ENCODE peak calls at places on chromosomes 13 and 19, in nine cellular contexts. One of them, this sample, is unnamed.

GRCh38 chr13:59641261-59641660 is 522.5 kb downstream of the DIAPH3 start:
- DNase-seq in stimulated activated CD4-positive, alpha-beta T cell treated with anti-CD3 and anti-CD28 coated beads, Interleukin-2, amount 100 ng/mL, for 48 hours: no peak
- DNase-seq in left cardiac atrium: no peak
- DNase-seq in Calu3: no peak
- DNase-seq in stimulated activated CD8-positive, alpha-beta memory T cell treated with anti-CD3 and anti-CD28 coated beads, Interleukin-12 subunit alpha, Interleukin-12 subunit beta, amount 100 ng/mL, for 1 hour: no peak
- DNase-seq in cardiac fibroblast: no peak
- DNase-seq in activated naive CD4-positive, alpha-beta T cell: no peak
- DNase-seq in activated gamma-delta T cell treated with anti-CD3 and anti-CD28 coated beads, Interleukin-2, amount 50 U/mL, for 16 hours: no peak
- DNase-seq in CD8-positive, alpha-beta memory T cell: no peak
- DNase-seq in this sample: no peak

GRCh38 chr13:103101902-103102301 is 35.7 kb upstream of the SLC10A2 start:
- DNase-seq in stimulated activated CD4-positive, alpha-beta T cell treated with anti-CD3 and anti-CD28 coated beads, Interleukin-2, amount 100 ng/mL, for 48 hours: no peak
- DNase-seq in left cardiac atrium: no peak
- DNase-seq in Calu3: no peak
- DNase-seq in stimulated activated CD8-positive, alpha-beta memory T cell treated with anti-CD3 and anti-CD28 coated beads, Interleukin-12 subunit alpha, Interleukin-12 subunit beta, amount 100 ng/mL, for 1 hour: no peak
- DNase-seq in cardiac fibroblast: no peak
- DNase-seq in activated naive CD4-positive, alpha-beta T cell: no peak
- DNase-seq in activated gamma-delta T cell treated with anti-CD3 and anti-CD28 coated beads, Interleukin-2, amount 50 U/mL, for 16 hours: no peak
- DNase-seq in CD8-positive, alpha-beta memory T cell: no peak
- DNase-seq in this sample: no peak

GRCh38 chr13:58855283-58855682 is 1223.7 kb downstream of the PCDH17 start:
- DNase-seq in stimulated activated CD4-positive, alpha-beta T cell treated with anti-CD3 and anti-CD28 coated beads, Interleukin-2, amount 100 ng/mL, for 48 hours: no peak
- DNase-seq in left cardiac atrium: no peak
- DNase-seq in Calu3: no peak
- DNase-seq in stimulated activated CD8-positive, alpha-beta memory T cell treated with anti-CD3 and anti-CD28 coated beads, Interleukin-12 subunit alpha, Interleukin-12 subunit beta, amount 100 ng/mL, for 1 hour: no peak
- DNase-seq in cardiac fibroblast: peak
- DNase-seq in activated naive CD4-positive, alpha-beta T cell: no peak
- DNase-seq in activated gamma-delta T cell treated with anti-CD3 and anti-CD28 coated beads, Interleukin-2, amount 50 U/mL, for 16 hours: no peak
- DNase-seq in CD8-positive, alpha-beta memory T cell: no peak
- DNase-seq in this sample: peak

GRCh38 chr13:23828866-23829265 is 60.3 kb downstream of the MIPEP start:
- DNase-seq in stimulated activated CD4-positive, alpha-beta T cell treated with anti-CD3 and anti-CD28 coated beads, Interleukin-2, amount 100 ng/mL, for 48 hours: no peak
- DNase-seq in left cardiac atrium: no peak
- DNase-seq in Calu3: no peak
- DNase-seq in stimulated activated CD8-positive, alpha-beta memory T cell treated with anti-CD3 and anti-CD28 coated beads, Interleukin-12 subunit alpha, Interleukin-12 subunit beta, amount 100 ng/mL, for 1 hour: no peak
- DNase-seq in cardiac fibroblast: peak
- DNase-seq in activated naive CD4-positive, alpha-beta T cell: no peak
- DNase-seq in activated gamma-delta T cell treated with anti-CD3 and anti-CD28 coated beads, Interleukin-2, amount 50 U/mL, for 16 hours: no peak
- DNase-seq in CD8-positive, alpha-beta memory T cell: no peak
- DNase-seq in this sample: no peak

GRCh38 chr19:4516939-4517300 is 1.4 kb downstream of the PLIN4 start:
- DNase-seq in stimulated activated CD4-positive, alpha-beta T cell treated with anti-CD3 and anti-CD28 coated beads, Interleukin-2, amount 100 ng/mL, for 48 hours: no peak
- DNase-seq in left cardiac atrium: no peak
- DNase-seq in Calu3: no peak
- DNase-seq in stimulated activated CD8-positive, alpha-beta memory T cell treated with anti-CD3 and anti-CD28 coated beads, Interleukin-12 subunit alpha, Interleukin-12 subunit beta, amount 100 ng/mL, for 1 hour: no peak
- DNase-seq in cardiac fibroblast: no peak
- DNase-seq in activated naive CD4-positive, alpha-beta T cell: no peak
- DNase-seq in activated gamma-delta T cell treated with anti-CD3 and anti-CD28 coated beads, Interleukin-2, amount 50 U/mL, for 16 hours: no peak
- DNase-seq in CD8-positive, alpha-beta memory T cell: no peak
- DNase-seq in this sample: no peak

GRCh38 chr13:106033634-106034033 is 501.8 kb downstream of the EFNB2 start:
- DNase-seq in stimulated activated CD4-positive, alpha-beta T cell treated with anti-CD3 and anti-CD28 coated beads, Interleukin-2, amount 100 ng/mL, for 48 hours: no peak
- DNase-seq in left cardiac atrium: no peak
- DNase-seq in Calu3: no peak
- DNase-seq in stimulated activated CD8-positive, alpha-beta memory T cell treated with anti-CD3 and anti-CD28 coated beads, Interleukin-12 subunit alpha, Interleukin-12 subunit beta, amount 100 ng/mL, for 1 hour: no peak
- DNase-seq in cardiac fibroblast: peak
- DNase-seq in activated naive CD4-positive, alpha-beta T cell: no peak
- DNase-seq in activated gamma-delta T cell treated with anti-CD3 and anti-CD28 coated beads, Interleukin-2, amount 50 U/mL, for 16 hours: no peak
- DNase-seq in CD8-positive, alpha-beta memory T cell: no peak
- DNase-seq in this sample: peak

GRCh38 chr19:17944301-17944700 is 11.5 kb downstream of the CCDC124 start:
- DNase-seq in stimulated activated CD4-positive, alpha-beta T cell treated with anti-CD3 and anti-CD28 coated beads, Interleukin-2, amount 100 ng/mL, for 48 hours: no peak
- DNase-seq in left cardiac atrium: peak
- DNase-seq in Calu3: no peak
- DNase-seq in stimulated activated CD8-positive, alpha-beta memory T cell treated with anti-CD3 and anti-CD28 coated beads, Interleukin-12 subunit alpha, Interleukin-12 subunit beta, amount 100 ng/mL, for 1 hour: no peak
- DNase-seq in cardiac fibroblast: peak
- DNase-seq in activated naive CD4-positive, alpha-beta T cell: no peak
- DNase-seq in activated gamma-delta T cell treated with anti-CD3 and anti-CD28 coated beads, Interleukin-2, amount 50 U/mL, for 16 hours: no peak
- DNase-seq in CD8-positive, alpha-beta memory T cell: no peak
- DNase-seq in this sample: no peak

GRCh38 chr13:94464771-94465170 is 14.7 kb downstream of the DCT start:
- DNase-seq in stimulated activated CD4-positive, alpha-beta T cell treated with anti-CD3 and anti-CD28 coated beads, Interleukin-2, amount 100 ng/mL, for 48 hours: peak
- DNase-seq in left cardiac atrium: no peak
- DNase-seq in Calu3: no peak
- DNase-seq in stimulated activated CD8-positive, alpha-beta memory T cell treated with anti-CD3 and anti-CD28 coated beads, Interleukin-12 subunit alpha, Interleukin-12 subunit beta, amount 100 ng/mL, for 1 hour: no peak
- DNase-seq in cardiac fibroblast: no peak
- DNase-seq in activated naive CD4-positive, alpha-beta T cell: no peak
- DNase-seq in activated gamma-delta T cell treated with anti-CD3 and anti-CD28 coated beads, Interleukin-2, amount 50 U/mL, for 16 hours: no peak
- DNase-seq in CD8-positive, alpha-beta memory T cell: no peak
- DNase-seq in this sample: no peak

GRCh38 chr13:23488442-23488841 is 54.9 kb upstream of the SACS start:
- DNase-seq in stimulated activated CD4-positive, alpha-beta T cell treated with anti-CD3 and anti-CD28 coated beads, Interleukin-2, amount 100 ng/mL, for 48 hours: no peak
- DNase-seq in left cardiac atrium: no peak
- DNase-seq in Calu3: no peak
- DNase-seq in stimulated activated CD8-positive, alpha-beta memory T cell treated with anti-CD3 and anti-CD28 coated beads, Interleukin-12 subunit alpha, Interleukin-12 subunit beta, amount 100 ng/mL, for 1 hour: no peak
- DNase-seq in cardiac fibroblast: peak
- DNase-seq in activated naive CD4-positive, alpha-beta T cell: no peak
- DNase-seq in activated gamma-delta T cell treated with anti-CD3 and anti-CD28 coated beads, Interleukin-2, amount 50 U/mL, for 16 hours: no peak
- DNase-seq in CD8-positive, alpha-beta memory T cell: no peak
- DNase-seq in this sample: peak

GRCh38 chr19:30165228-30165813 is 206.9 kb upstream of the ZNF536 start:
- DNase-seq in stimulated activated CD4-positive, alpha-beta T cell treated with anti-CD3 and anti-CD28 coated beads, Interleukin-2, amount 100 ng/mL, for 48 hours: no peak
- DNase-seq in left cardiac atrium: no peak
- DNase-seq in Calu3: no peak
- DNase-seq in stimulated activated CD8-positive, alpha-beta memory T cell treated with anti-CD3 and anti-CD28 coated beads, Interleukin-12 subunit alpha, Interleukin-12 subunit beta, amount 100 ng/mL, for 1 hour: no peak
- DNase-seq in cardiac fibroblast: no peak
- DNase-seq in activated naive CD4-positive, alpha-beta T cell: no peak
- DNase-seq in activated gamma-delta T cell treated with anti-CD3 and anti-CD28 coated beads, Interleukin-2, amount 50 U/mL, for 16 hours: no peak
- DNase-seq in CD8-positive, alpha-beta memory T cell: no peak
- DNase-seq in this sample: no peak

GRCh38 chr13:73729046-73729445 is 405.2 kb downstream of the KLF12 start:
- DNase-seq in stimulated activated CD4-positive, alpha-beta T cell treated with anti-CD3 and anti-CD28 coated beads, Interleukin-2, amount 100 ng/mL, for 48 hours: no peak
- DNase-seq in left cardiac atrium: no peak
- DNase-seq in Calu3: no peak
- DNase-seq in stimulated activated CD8-positive, alpha-beta memory T cell treated with anti-CD3 and anti-CD28 coated beads, Interleukin-12 subunit alpha, Interleukin-12 subunit beta, amount 100 ng/mL, for 1 hour: no peak
- DNase-seq in cardiac fibroblast: no peak
- DNase-seq in activated naive CD4-positive, alpha-beta T cell: no peak
- DNase-seq in activated gamma-delta T cell treated with anti-CD3 and anti-CD28 coated beads, Interleukin-2, amount 50 U/mL, for 16 hours: no peak
- DNase-seq in CD8-positive, alpha-beta memory T cell: no peak
- DNase-seq in this sample: no peak

GRCh38 chr19:49468746-49469447 is 5.1 kb upstream of the FLT3LG start:
- DNase-seq in stimulated activated CD4-positive, alpha-beta T cell treated with anti-CD3 and anti-CD28 coated beads, Interleukin-2, amount 100 ng/mL, for 48 hours: no peak
- DNase-seq in left cardiac atrium: peak
- DNase-seq in Calu3: peak
- DNase-seq in stimulated activated CD8-positive, alpha-beta memory T cell treated with anti-CD3 and anti-CD28 coated beads, Interleukin-12 subunit alpha, Interleukin-12 subunit beta, amount 100 ng/mL, for 1 hour: peak
- DNase-seq in cardiac fibroblast: peak
- DNase-seq in activated naive CD4-positive, alpha-beta T cell: peak
- DNase-seq in activated gamma-delta T cell treated with anti-CD3 and anti-CD28 coated beads, Interleukin-2, amount 50 U/mL, for 16 hours: peak
- DNase-seq in CD8-positive, alpha-beta memory T cell: peak
- DNase-seq in this sample: no peak

GRCh38 chr19:4467835-4468234 is 4.3 kb upstream of the HDGFL2 start:
- DNase-seq in stimulated activated CD4-positive, alpha-beta T cell treated with anti-CD3 and anti-CD28 coated beads, Interleukin-2, amount 100 ng/mL, for 48 hours: no peak
- DNase-seq in left cardiac atrium: no peak
- DNase-seq in Calu3: no peak
- DNase-seq in stimulated activated CD8-positive, alpha-beta memory T cell treated with anti-CD3 and anti-CD28 coated beads, Interleukin-12 subunit alpha, Interleukin-12 subunit beta, amount 100 ng/mL, for 1 hour: no peak
- DNase-seq in cardiac fibroblast: no peak
- DNase-seq in activated naive CD4-positive, alpha-beta T cell: no peak
- DNase-seq in activated gamma-delta T cell treated with anti-CD3 and anti-CD28 coated beads, Interleukin-2, amount 50 U/mL, for 16 hours: no peak
- DNase-seq in CD8-positive, alpha-beta memory T cell: no peak
- DNase-seq in this sample: no peak

GRCh38 chr19:4172861-4173473 is 9.4 kb downstream of the SIRT6 start:
- DNase-seq in stimulated activated CD4-positive, alpha-beta T cell treated with anti-CD3 and anti-CD28 coated beads, Interleukin-2, amount 100 ng/mL, for 48 hours: peak
- DNase-seq in left cardiac atrium: peak
- DNase-seq in Calu3: peak
- DNase-seq in stimulated activated CD8-positive, alpha-beta memory T cell treated with anti-CD3 and anti-CD28 coated beads, Interleukin-12 subunit alpha, Interleukin-12 subunit beta, amount 100 ng/mL, for 1 hour: peak
- DNase-seq in cardiac fibroblast: peak
- DNase-seq in activated naive CD4-positive, alpha-beta T cell: peak
- DNase-seq in activated gamma-delta T cell treated with anti-CD3 and anti-CD28 coated beads, Interleukin-2, amount 50 U/mL, for 16 hours: peak
- DNase-seq in CD8-positive, alpha-beta memory T cell: peak
- DNase-seq in this sample: peak

GRCh38 chr19:52307275-52307674 is 10.3 kb downstream of the ZNF480 start:
- DNase-seq in stimulated activated CD4-positive, alpha-beta T cell treated with anti-CD3 and anti-CD28 coated beads, Interleukin-2, amount 100 ng/mL, for 48 hours: no peak
- DNase-seq in left cardiac atrium: no peak
- DNase-seq in Calu3: no peak
- DNase-seq in stimulated activated CD8-positive, alpha-beta memory T cell treated with anti-CD3 and anti-CD28 coated beads, Interleukin-12 subunit alpha, Interleukin-12 subunit beta, amount 100 ng/mL, for 1 hour: no peak
- DNase-seq in cardiac fibroblast: peak
- DNase-seq in activated naive CD4-positive, alpha-beta T cell: no peak
- DNase-seq in activated gamma-delta T cell treated with anti-CD3 and anti-CD28 coated beads, Interleukin-2, amount 50 U/mL, for 16 hours: no peak
- DNase-seq in CD8-positive, alpha-beta memory T cell: peak
- DNase-seq in this sample: peak

GRCh38 chr19:36060430-36060829 is 5.7 kb downstream of the WDR62 start:
- DNase-seq in stimulated activated CD4-positive, alpha-beta T cell treated with anti-CD3 and anti-CD28 coated beads, Interleukin-2, amount 100 ng/mL, for 48 hours: no peak
- DNase-seq in left cardiac atrium: peak
- DNase-seq in Calu3: peak
- DNase-seq in stimulated activated CD8-positive, alpha-beta memory T cell treated with anti-CD3 and anti-CD28 coated beads, Interleukin-12 subunit alpha, Interleukin-12 subunit beta, amount 100 ng/mL, for 1 hour: no peak
- DNase-seq in cardiac fibroblast: peak
- DNase-seq in activated naive CD4-positive, alpha-beta T cell: no peak
- DNase-seq in activated gamma-delta T cell treated with anti-CD3 and anti-CD28 coated beads, Interleukin-2, amount 50 U/mL, for 16 hours: no peak
- DNase-seq in CD8-positive, alpha-beta memory T cell: no peak
- DNase-seq in this sample: peak

This sample was measured in DMS53.